ENCODE peak calls at places on chromosomes 6 and 20, in four cellular contexts. E is CD4-positive, alpha-beta memory T cell; G is foreskin fibroblast; P is fibroblast of lung. F is an unnamed sample.

GRCh38 chr6:136889271-136890193 is 32.6 kb upstream of the SLC35D3 start:
- DNase-seq in E (no peak), G (no peak), P (no peak), F (no peak)

GRCh38 chr6:11329841-11330765 is 97.6 kb upstream of the NEDD9 start:
- DNase-seq in G (no peak), E (no peak), P (no peak), F (no peak)

GRCh38 chr6:127880452-127880851 is 20.4 kb downstream of the THEMIS start:
- DNase-seq in P (no peak), G (no peak), E (no peak), F (no peak)

GRCh38 chr6:73523434-73524123 is 2.7 kb upstream of the EEF1A1 start:
- DNase-seq in P (peak), G (peak), E (peak), F (peak)

GRCh38 chr20:19070681-19071441 is 141.6 kb upstream of the SLC24A3 start:
- DNase-seq in P (no peak), G (no peak), E (no peak), F (no peak)

GRCh38 chr6:108250240-108250866 is 10.5 kb downstream of the SNX3 start:
- DNase-seq in P (peak), E (no peak), G (peak), F (peak)

GRCh38 chr20:62685781-62686555 is 22.7 kb upstream of the NTSR1 start:
- DNase-seq in E (no peak), P (no peak), G (no peak), F (no peak)

GRCh38 chr6:132130530-132131298 is 179.5 kb upstream of the CCN2 start:
- DNase-seq in E (no peak), G (peak), P (peak), F (no peak)

GRCh38 chr6:1423578-1423977 is 34.2 kb downstream of the FOXF2 start:
- DNase-seq in E (no peak), P (no peak), G (no peak), F (no peak)

GRCh38 chr20:59004763-59005522 is 2.1 kb downstream of the CTSZ start:
- DNase-seq in G (no peak), P (no peak), E (peak), F (peak)

GRCh38 chr6:139776051-139776450 is 401.6 kb upstream of the CITED2 start:
- DNase-seq in P (no peak), G (no peak), E (no peak), F (no peak)

GRCh38 chr6:36809933-36810844 is 29.1 kb downstream of the CPNE5 start:
- DNase-seq in E (no peak), P (no peak), G (no peak), F (no peak)

GRCh38 chr6:32288426-32288825 is 64.6 kb upstream of the NOTCH4 start:
- DNase-seq in G (no peak), P (no peak), E (no peak), F (no peak)

GRCh38 chr6:144469144-144469575 is 184.0 kb downstream of the UTRN start:
- DNase-seq in G (no peak), E (no peak), P (no peak), F (no peak)

GRCh38 chr6:134676307-134677281 is 273.3 kb downstream of the ALDH8A1 start:
- DNase-seq in E (no peak), P (peak), G (peak), F (no peak)

GRCh38 chr6:3929281-3929798 is 80.2 kb downstream of the FAM50B start:
- DNase-seq in G (peak), E (no peak), P (peak), F (no peak)

GRCh38 chr6:151393410-151393809 is 2.1 kb upstream of the ZBTB2 start:
- DNase-seq in E (no peak), P (no peak), G (no peak), F (no peak)
- H3K4me3 ChIP-seq in E (no peak), P (peak), G (no peak), F (peak)

DNA sequence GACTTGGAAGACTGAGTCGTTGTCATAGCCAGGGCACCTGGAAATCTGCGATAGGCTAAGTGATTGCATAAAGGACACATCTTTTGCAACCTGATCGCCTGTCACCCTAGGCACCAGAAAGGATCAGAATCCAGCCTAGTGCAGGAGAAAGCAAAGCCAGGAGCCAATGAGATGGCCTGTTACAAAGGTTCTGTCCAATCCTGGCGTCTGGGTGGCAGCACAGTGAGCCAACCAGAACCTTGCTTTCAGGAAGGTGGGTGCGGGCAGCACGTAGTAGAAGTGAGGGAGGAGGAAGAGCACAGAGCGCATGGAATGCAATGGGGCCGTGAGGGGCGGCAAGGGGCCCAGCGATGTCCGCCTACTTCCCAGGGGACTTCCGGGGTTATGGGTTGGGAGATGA is 120.4 kb upstream of the GGTLC1 start:
- DNase-seq in E (peak), G (no peak), P (no peak), F (no peak)
- H3K4me3 ChIP-seq in E (no peak), G (no peak), P (no peak), F (peak)

GRCh38 chr6:110178626-110179405 is 654 bp downstream of the WASF1 start:
- DNase-seq in G (peak), P (peak), E (peak), F (peak)
- H3K4me3 ChIP-seq in G (peak), P (peak), E (peak), F (peak)

DNA sequence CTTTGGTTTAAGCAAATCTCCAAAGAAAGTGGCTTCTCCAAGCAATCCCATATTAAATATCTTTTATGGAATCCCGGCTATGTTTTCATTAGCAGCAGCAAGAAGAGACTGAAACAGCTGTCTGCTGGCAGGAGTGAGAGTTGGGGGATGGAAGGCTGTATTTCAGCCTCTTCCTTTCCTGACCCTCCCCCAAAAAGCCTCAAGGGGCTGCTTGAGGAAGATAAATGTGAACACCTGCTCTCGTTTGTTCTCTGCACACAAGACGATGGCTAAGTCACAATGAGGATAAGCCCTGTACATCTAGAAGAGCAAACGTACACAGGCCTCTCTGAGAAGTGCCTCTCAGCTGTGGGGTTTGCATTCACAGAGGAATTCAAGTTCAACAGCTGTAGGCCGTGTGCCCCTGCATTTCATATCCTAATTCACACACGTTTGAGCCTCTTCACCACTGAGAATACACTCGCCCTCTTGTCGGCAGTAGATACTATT is 16.3 kb downstream of the RIPOR2 start:
- DNase-seq in P (no peak), G (no peak), E (no peak), F (no peak)
- H3K4me3 ChIP-seq in P (no peak), G (no peak), E (peak), F (no peak)

GRCh38 chr20:50516180-50516934 is 6.2 kb downstream of the PTPN1 start:
- DNase-seq in E (no peak), P (no peak), G (no peak), F (peak)

GRCh38 chr20:50518270-50518721 is 8.1 kb downstream of the PTPN1 start:
- DNase-seq in G (no peak), E (no peak), P (peak), F (no peak)

GRCh38 chr20:50515471-50516106 is 5.4 kb downstream of the PTPN1 start:
- DNase-seq in G (no peak), P (no peak), E (no peak), F (no peak)

GRCh38 chr20:50517817-50518154 is 7.6 kb downstream of the PTPN1 start:
- DNase-seq in P (no peak), G (no peak), E (peak), F (no peak)

DNA sequence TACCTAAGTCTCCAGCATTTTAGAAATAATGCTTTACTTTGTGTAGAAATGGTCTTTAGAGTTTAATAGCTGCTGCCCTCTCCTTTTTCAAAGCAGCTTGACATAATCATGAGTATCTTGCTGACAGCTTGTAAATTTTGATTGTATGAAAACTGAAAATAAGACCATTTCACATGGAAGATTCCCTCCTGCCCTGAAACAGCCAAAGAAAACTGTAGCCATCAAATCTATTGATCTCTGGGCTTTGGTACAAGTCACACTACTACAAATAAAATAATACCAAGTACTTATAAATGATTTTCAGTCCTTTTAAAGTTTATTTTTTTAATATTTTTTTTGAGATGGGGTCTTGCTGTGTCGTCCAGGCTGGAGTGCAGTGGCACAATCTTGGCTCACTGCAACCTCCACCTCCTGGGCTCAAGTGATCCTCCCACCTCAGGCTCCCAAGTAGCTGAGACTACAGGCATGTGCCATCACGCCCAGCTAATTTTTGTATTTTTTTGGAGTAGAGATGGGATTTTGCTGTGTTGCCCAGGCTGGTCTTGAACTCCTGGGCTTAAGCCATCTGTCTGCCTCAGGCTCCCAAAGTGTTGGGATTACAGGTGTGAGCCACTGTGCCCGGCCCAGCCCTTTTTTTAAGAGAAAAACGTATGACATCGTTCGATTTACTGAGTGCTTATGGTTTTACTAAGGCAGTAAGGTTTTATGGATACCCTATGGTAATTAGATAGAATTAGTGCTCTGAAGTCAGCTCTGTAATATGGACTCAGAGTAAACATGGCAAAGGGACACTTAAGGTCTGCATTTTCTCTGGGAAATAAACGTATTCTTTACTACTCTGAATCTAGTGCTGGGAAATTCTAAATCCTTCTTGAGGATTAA is 7.0 kb downstream of the PTPN1 start:
- DNase-seq in G (no peak), E (no peak), P (no peak), F (no peak)
- H3K4me3 ChIP-seq in G (no peak), E (peak), P (no peak), F (peak)

DNA sequence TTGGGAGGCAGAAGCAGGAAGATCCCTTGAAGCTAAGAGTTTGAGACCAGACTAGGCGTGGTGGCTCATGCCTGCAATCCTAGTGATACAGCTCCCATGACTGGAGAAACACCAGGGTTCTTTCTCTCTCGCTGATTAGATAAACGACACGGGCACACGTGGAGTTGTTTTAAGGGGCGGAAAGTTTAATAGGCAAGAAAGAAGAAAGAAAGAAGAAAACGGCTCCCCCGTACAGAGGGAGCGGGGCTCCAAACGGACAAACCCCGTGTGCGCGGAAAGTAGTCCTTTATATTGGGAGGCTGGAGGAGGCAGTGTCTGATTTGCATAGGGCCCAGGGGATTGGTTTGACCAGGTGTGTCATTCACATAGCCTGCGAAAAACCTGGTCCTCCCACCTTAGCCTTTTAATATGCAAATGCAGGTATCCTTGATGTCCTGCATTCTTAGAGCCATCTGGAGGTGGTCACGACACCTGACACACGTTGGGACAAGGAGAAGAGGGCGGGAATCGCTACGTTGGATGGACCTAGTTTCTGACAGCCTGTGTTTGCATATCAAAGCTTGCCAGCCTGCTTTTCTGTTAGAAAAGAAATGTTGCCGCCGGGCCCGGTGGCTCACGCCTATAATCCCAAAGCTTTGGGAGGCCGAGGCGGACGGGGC is 12.0 kb upstream of the CLPSL2 start:
- DNase-seq in P (no peak), G (no peak), E (no peak), F (no peak)
- H3K4me3 ChIP-seq in P (no peak), G (no peak), E (no peak), F (no peak)

DNA sequence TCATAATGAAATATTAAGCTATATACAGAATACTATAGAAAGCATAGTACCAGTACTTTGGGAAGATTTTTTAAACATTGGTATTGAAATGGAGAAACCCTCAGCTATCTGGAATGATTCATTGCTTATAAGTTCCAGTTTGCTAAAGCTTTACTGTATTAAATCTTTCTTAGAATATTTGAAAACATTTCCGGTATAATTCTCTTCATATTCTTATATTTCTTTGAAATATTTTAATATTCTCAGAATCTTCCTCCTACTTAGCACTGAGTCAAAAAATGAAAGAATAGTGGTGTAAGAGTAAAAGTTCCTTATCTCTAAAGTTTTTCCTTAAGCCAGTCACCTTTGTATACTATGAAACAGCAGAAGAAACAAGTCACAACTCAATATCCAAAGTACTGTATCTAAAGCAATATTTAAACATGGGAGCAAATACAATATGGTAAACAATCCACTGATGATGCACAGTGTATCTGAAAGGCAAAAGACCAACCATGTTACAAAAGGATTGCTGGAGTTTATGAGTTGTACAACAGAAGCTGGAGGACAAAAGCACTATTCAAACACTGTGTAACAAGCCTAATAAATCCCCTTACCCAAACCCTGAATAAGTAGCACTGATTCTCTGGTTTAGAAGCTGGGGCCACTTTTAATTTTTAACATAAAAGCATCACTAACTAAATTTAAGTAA is 102.1 kb downstream of the PRDM1 start:
- DNase-seq in G (no peak), P (no peak), E (no peak), F (no peak)
- H3K4me3 ChIP-seq in G (no peak), P (no peak), E (no peak), F (no peak)

F was measured in GM06990.